ENCODE peak calls at places on chromosomes 5 and 9, in four cellular contexts. One of them, this sample, is unnamed.

GRCh38 chr9:27717991-27718390 is 144.7 kb upstream of the C9orf72 start:
- DNase-seq in stimulated activated CD4-positive, alpha-beta T cell treated with anti-CD3 and anti-CD28 coated beads, Interleukin-4, amount 100 ng/mL, for 1 hour: no peak
- DNase-seq in caudate nucleus: no peak
- DNase-seq in stomach: no peak
- DNase-seq in this sample: no peak

GRCh38 chr5:31827862-31828261 is 188.9 kb downstream of the PDZD2 start:
- DNase-seq in stimulated activated CD4-positive, alpha-beta T cell treated with anti-CD3 and anti-CD28 coated beads, Interleukin-4, amount 100 ng/mL, for 1 hour: no peak
- DNase-seq in caudate nucleus: no peak
- DNase-seq in stomach: no peak
- DNase-seq in this sample: no peak

GRCh38 chr9:110900917-110901316 is 137.4 kb downstream of the LPAR1 start:
- DNase-seq in stimulated activated CD4-positive, alpha-beta T cell treated with anti-CD3 and anti-CD28 coated beads, Interleukin-4, amount 100 ng/mL, for 1 hour: no peak
- DNase-seq in caudate nucleus: no peak
- DNase-seq in stomach: no peak
- DNase-seq in this sample: no peak

GRCh38 chr9:115109486-115109885 is 8.5 kb downstream of the TNC start:
- DNase-seq in caudate nucleus: no peak
- DNase-seq in stimulated activated CD4-positive, alpha-beta T cell treated with anti-CD3 and anti-CD28 coated beads, Interleukin-4, amount 100 ng/mL, for 1 hour: no peak
- DNase-seq in stomach: no peak
- DNase-seq in this sample: no peak

GRCh38 chr9:93270976-93271375 is 87.0 kb downstream of the WNK2 start:
- DNase-seq in caudate nucleus: no peak
- DNase-seq in stimulated activated CD4-positive, alpha-beta T cell treated with anti-CD3 and anti-CD28 coated beads, Interleukin-4, amount 100 ng/mL, for 1 hour: no peak
- DNase-seq in stomach: peak
- DNase-seq in this sample: no peak

GRCh38 chr5:72921886-72922285 is 34.0 kb upstream of the FCHO2 start:
- DNase-seq in stomach: no peak
- DNase-seq in caudate nucleus: no peak
- DNase-seq in stimulated activated CD4-positive, alpha-beta T cell treated with anti-CD3 and anti-CD28 coated beads, Interleukin-4, amount 100 ng/mL, for 1 hour: no peak
- DNase-seq in this sample: no peak

GRCh38 chr9:93187047-93187446 is 3.1 kb downstream of the WNK2 start:
- DNase-seq in stomach: peak
- DNase-seq in stimulated activated CD4-positive, alpha-beta T cell treated with anti-CD3 and anti-CD28 coated beads, Interleukin-4, amount 100 ng/mL, for 1 hour: no peak
- DNase-seq in caudate nucleus: no peak
- DNase-seq in this sample: no peak

GRCh38 chr5:2752875-2753435 is 1.5 kb upstream of the IRX2 start:
- DNase-seq in stimulated activated CD4-positive, alpha-beta T cell treated with anti-CD3 and anti-CD28 coated beads, Interleukin-4, amount 100 ng/mL, for 1 hour: no peak
- DNase-seq in stomach: peak
- DNase-seq in caudate nucleus: no peak
- DNase-seq in this sample: no peak

GRCh38 chr5:4628645-4629385 is 511.3 kb upstream of the ADAMTS16 start:
- DNase-seq in caudate nucleus: no peak
- DNase-seq in stomach: no peak
- DNase-seq in stimulated activated CD4-positive, alpha-beta T cell treated with anti-CD3 and anti-CD28 coated beads, Interleukin-4, amount 100 ng/mL, for 1 hour: no peak
- DNase-seq in this sample: no peak

GRCh38 chr5:73591102-73591695 is 25.7 kb downstream of the UTP15 start:
- DNase-seq in caudate nucleus: peak
- DNase-seq in stimulated activated CD4-positive, alpha-beta T cell treated with anti-CD3 and anti-CD28 coated beads, Interleukin-4, amount 100 ng/mL, for 1 hour: no peak
- DNase-seq in stomach: no peak
- DNase-seq in this sample: peak

GRCh38 chr5:96023518-96023917 is 61.9 kb upstream of the ELL2 start:
- DNase-seq in stomach: no peak
- DNase-seq in stimulated activated CD4-positive, alpha-beta T cell treated with anti-CD3 and anti-CD28 coated beads, Interleukin-4, amount 100 ng/mL, for 1 hour: no peak
- DNase-seq in caudate nucleus: no peak
- DNase-seq in this sample: no peak

GRCh38 chr5:96876292-96876850 is at the start of gene ERAP2:
- DNase-seq in caudate nucleus: no peak
- DNase-seq in stimulated activated CD4-positive, alpha-beta T cell treated with anti-CD3 and anti-CD28 coated beads, Interleukin-4, amount 100 ng/mL, for 1 hour: no peak
- DNase-seq in stomach: no peak
- DNase-seq in this sample: peak

GRCh38 chr5:178083942-178084341 is 29.4 kb upstream of the N4BP3 start:
- DNase-seq in caudate nucleus: no peak
- DNase-seq in stimulated activated CD4-positive, alpha-beta T cell treated with anti-CD3 and anti-CD28 coated beads, Interleukin-4, amount 100 ng/mL, for 1 hour: no peak
- DNase-seq in stomach: no peak
- DNase-seq in this sample: no peak

GRCh38 chr9:131366745-131367401 is 27.0 kb upstream of the PRRC2B start:
- DNase-seq in stimulated activated CD4-positive, alpha-beta T cell treated with anti-CD3 and anti-CD28 coated beads, Interleukin-4, amount 100 ng/mL, for 1 hour: no peak
- DNase-seq in caudate nucleus: no peak
- DNase-seq in stomach: peak
- DNase-seq in this sample: peak

This sample was measured in dermis blood vessel endothelial cell.